ENCODE peak calls at places on chromosomes 4 and X, in six cellular contexts. Z is lower lobe of right lung, R is spleen, H is transverse colon, P is A549, E is tibial artery. Q is an unnamed sample.

GRCh38 chrX:129877401-129877800 is 28.6 kb upstream of the UTP14A start:
- DNase-seq in Z (no peak), R (no peak), H (no peak), P (no peak), E (no peak), Q (no peak)

GRCh38 chrX:150361070-150361776 is 1.9 kb upstream of the MAMLD1 start:
- DNase-seq in Z (peak; percentile 38), R (peak; percentile 80), H (peak; percentile 22), P (no peak), E (no peak), Q (no peak)

GRCh38 chr4:151730003-151730559 is 30.7 kb downstream of the GATB start:
- DNase-seq in Z (no peak), R (no peak), H (peak; percentile 61), P (no peak), E (no peak), Q (no peak)

GRCh38 chr4:602559-602942 is 22.8 kb upstream of the PDE6B start:
- DNase-seq in Z (peak; percentile 77), R (peak; percentile 64), H (peak; percentile 88), P (no peak), E (no peak), Q (no peak)

GRCh38 chrX:71282514-71283408 is 674 bp upstream of the NONO start:
- DNase-seq in Z (no peak), R (no peak), H (no peak), P (peak; percentile 35), E (no peak), Q (no peak)

GRCh38 chrX:109393859-109394258 is 88.0 kb downstream of the GUCY2F start:
- DNase-seq in Z (no peak), R (no peak), H (no peak), P (no peak), E (no peak), Q (no peak)

GRCh38 chrX:119495734-119496520 is 27.7 kb downstream of the SLC25A5 start:
- DNase-seq in Z (no peak), R (no peak), H (peak; percentile 20), P (no peak), E (no peak), Q (no peak)

GRCh38 chrX:103157511-103158316 is 57.2 kb upstream of the BEX4 start:
- DNase-seq in Z (no peak), R (no peak), H (no peak), P (peak; percentile 25), E (no peak), Q (no peak)

GRCh38 chrX:9573282-9574106 is 108.6 kb downstream of the TBL1X start:
- DNase-seq in Z (no peak), R (no peak), H (no peak), P (no peak), E (no peak), Q (no peak)

GRCh38 chr4:2186133-2186864 is 55.6 kb downstream of the HAUS3 start:
- DNase-seq in Z (no peak), R (no peak), H (peak; percentile 24), P (no peak), E (no peak), Q (no peak)

GRCh38 chr4:130808492-130808891 is 1712.5 kb downstream of the C4orf33 start:
- DNase-seq in Z (no peak), R (no peak), H (no peak), P (no peak), E (no peak), Q (no peak)

GRCh38 chr4:133594246-133595207 is 445.4 kb downstream of the PCDH10 start:
- DNase-seq in Z (no peak), R (no peak), H (no peak), P (no peak), E (no peak), Q (no peak)
- H3K4me3 ChIP-seq in Z (no peak overlapping the region), R (no peak overlapping the region), H (no peak overlapping the region), P (no peak overlapping the region), E (no peak overlapping the region), Q (no peak overlapping the region)

GRCh38 chr4:118969359-118969758 is 80.7 kb downstream of the SYNPO2 start:
- DNase-seq in Z (no peak), R (no peak), H (peak; percentile 35), P (peak; percentile 8), E (peak; percentile 90), Q (peak; percentile 72)
- H3K4me1 ChIP-seq in Z (peaks cover 30% of the 10 kb centered on the region), R (peaks cover 12% of the 10 kb centered on the region), H (peaks cover 72% of the 10 kb centered on the region), P (peaks cover 3% of the 10 kb centered on the region), E (peaks cover 63% of the 10 kb centered on the region), Q (peaks cover 54% of the 10 kb centered on the region)

GRCh38 chr4:147866532-147867271 is 134.8 kb downstream of the ARHGAP10 start:
- DNase-seq in Z (peak; percentile 88), R (peak; percentile 91), H (peak; percentile 95), P (peak; percentile 33), E (peak; percentile 93), Q (peak; percentile 89)
- H3K27ac ChIP-seq in Z (no peak overlapping the region), R (no peak overlapping the region), H (no peak overlapping the region), P (no peak overlapping the region), E (peak overlapping the region; percentile 75), Q (peak overlapping the region; percentile 26)

GRCh38 chr4:110480741-110481271 is 4.9 kb downstream of the ENPEP start:
- DNase-seq in Z (no peak), R (no peak), H (no peak), P (no peak), E (no peak), Q (no peak)
- H3K4me3 ChIP-seq in Z (no peak overlapping the region), R (peak overlapping the region; percentile 33), H (no peak overlapping the region), P (no peak overlapping the region), E (no peak overlapping the region), Q (no peak overlapping the region)

DNA sequence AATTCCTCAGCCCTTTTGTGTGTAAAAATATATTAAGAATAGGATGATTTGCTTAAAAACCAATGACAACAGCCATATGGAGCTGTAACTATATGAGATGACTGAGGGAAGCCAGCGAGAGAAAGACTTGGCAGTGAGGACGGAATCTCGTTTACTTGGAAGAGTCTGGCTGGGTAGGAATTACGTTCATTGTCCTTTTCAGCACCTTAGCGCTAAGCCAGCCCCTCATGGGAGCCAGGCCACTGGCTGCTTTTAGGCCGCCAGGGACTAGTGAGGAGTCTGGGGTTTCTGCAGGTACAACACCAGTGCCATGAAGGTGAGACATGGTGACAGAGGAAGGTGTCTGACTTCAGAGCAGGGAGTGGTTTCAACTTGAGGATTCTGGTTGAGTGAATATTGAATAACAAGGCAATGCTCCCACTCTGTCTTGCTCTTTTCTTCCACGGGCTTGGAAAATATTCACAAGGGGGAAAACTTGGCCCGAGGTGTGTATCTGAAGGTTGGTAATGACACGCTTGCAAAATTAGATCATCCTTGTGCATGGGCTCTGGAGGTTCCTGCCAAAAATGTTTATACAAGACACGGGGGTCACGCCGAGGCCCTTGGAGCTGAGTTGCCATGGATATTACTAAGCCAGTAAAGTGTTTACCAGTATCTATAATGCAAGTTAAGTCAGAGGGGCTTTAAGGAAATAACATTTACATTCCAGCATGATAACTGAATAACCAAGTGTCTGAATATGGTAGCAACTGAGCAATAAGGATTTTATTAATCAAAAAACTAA is 17.5 kb downstream of the KLF3 start:
- DNase-seq in Z (no peak), R (no peak), H (no peak), P (no peak), E (no peak), Q (no peak)
- H3K4me1 ChIP-seq in Z (peaks cover 66% of the 10 kb centered on the region), R (peaks cover 65% of the 10 kb centered on the region), H (peaks cover 91% of the 10 kb centered on the region), P (peaks cover 4% of the 10 kb centered on the region), E (peaks cover 42% of the 10 kb centered on the region), Q (peaks cover 46% of the 10 kb centered on the region)

DNA sequence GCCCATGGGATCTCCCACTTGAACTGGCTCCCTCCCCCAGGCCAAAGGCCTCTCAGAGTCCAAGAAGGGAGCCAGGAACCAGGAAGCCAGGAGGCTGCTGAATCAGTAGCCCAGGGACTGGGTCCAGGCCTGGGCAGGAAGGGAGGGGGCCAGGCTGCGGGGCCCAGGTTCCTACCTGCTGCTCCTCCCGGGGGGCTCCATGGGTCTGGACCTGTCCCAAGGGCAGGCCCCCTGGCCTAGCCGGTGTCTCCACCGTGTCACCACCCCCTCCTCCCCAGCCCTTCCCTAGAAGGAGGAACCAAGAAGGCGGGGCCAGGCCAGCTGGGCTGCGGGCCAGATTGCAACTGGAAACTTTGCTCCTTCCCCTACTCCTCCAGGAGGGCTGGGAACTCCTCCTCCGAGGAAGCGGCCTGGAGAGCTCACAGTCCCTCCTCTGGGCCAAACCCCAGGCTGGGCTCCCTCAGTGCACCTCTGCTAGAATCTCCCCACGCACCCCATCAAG is at the start of gene IQSEC2:
- DNase-seq in Z (peak; percentile 86), R (peak; percentile 79), H (peak; percentile 89), P (peak; percentile 74), E (peak; percentile 93), Q (peak; percentile 93)
- H3K27ac ChIP-seq in Z (peak within 1 kb of the TSS; percentile 65), R (peak within 1 kb of the TSS; percentile 51), H (peak within 1 kb of the TSS; percentile 82), P (peak within 1 kb of the TSS; percentile 95), E (peak within 1 kb of the TSS; percentile 83), Q (peak within 1 kb of the TSS; percentile 85)

GRCh38 chr4:19034089-19034488 is 1012.5 kb upstream of the LCORL start:
- DNase-seq in Z (no peak), R (no peak), H (no peak), P (no peak), E (no peak), Q (no peak)
- H3K4me3 ChIP-seq in Z (no peak overlapping the region), R (no peak overlapping the region), H (no peak overlapping the region), P (no peak overlapping the region), E (no peak overlapping the region), Q (no peak overlapping the region)

DNA sequence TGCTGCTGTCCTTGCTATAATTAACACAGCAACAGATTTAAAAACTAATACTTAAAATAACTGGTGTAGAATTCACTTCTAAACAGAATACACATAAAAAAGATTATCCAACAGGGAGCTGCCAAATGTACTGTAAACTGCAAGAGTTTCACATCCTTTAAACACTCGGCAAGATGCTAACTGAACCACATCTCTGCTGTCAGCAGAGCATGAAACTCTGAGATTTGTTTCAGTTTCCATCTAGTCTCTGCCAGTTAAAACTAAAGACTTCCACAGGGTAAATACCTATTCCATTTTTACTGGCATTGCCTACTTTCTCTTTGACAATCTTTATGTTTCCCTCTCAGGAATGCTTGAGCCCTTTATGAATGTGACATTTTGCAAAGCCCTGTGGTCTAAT is 127.7 kb downstream of the SLC7A11 start:
- DNase-seq in Z (no peak), R (no peak), H (no peak), P (no peak), E (no peak), Q (no peak)
- H3K4me1 ChIP-seq in Z (no peaks in the 10 kb centered on the region), R (peaks cover 7% of the 10 kb centered on the region), H (peaks cover 12% of the 10 kb centered on the region), P (no peaks in the 10 kb centered on the region), E (no peaks in the 10 kb centered on the region), Q (no peaks in the 10 kb centered on the region)